ENCODE peak calls at places on chromosomes 6 and 20, in eight cellular contexts. M is aorta; N is esophagus squamous epithelium; Z is left ventricle myocardium inferior; G is effector memory CD4-positive, alpha-beta T cell; L is SJSA1; H is stomach; O is gastrocnemius medialis. D is an unnamed sample.

GRCh38 chr6:148967546-148967945 is 220.7 kb downstream of the UST start:
- DNase-seq in M (no peak), N (no peak), Z (no peak), G (no peak), L (no peak), H (no peak), O (no peak), D (no peak)

GRCh38 chr6:100592929-100593328 is 128.2 kb upstream of the SIM1 start:
- DNase-seq in M (no peak), N (no peak), Z (no peak), G (no peak), L (no peak), H (no peak), O (no peak), D (no peak)

GRCh38 chr20:43752561-43753301 is 25.9 kb upstream of the GTSF1L start:
- DNase-seq in M (no peak), N (peak; percentile 7), Z (no peak), G (no peak), L (peak; percentile 53), H (peak; percentile 39), O (no peak), D (no peak)

GRCh38 chr6:153044295-153044694 is 41.8 kb upstream of the MTRF1L start:
- DNase-seq in M (no peak), N (no peak), Z (no peak), G (no peak), L (no peak), H (no peak), O (no peak), D (no peak)

GRCh38 chr20:56628873-56629463 is at the start of gene TFAP2C:
- DNase-seq in M (peak; percentile 81), N (no peak), Z (peak; percentile 59), G (no peak), L (peak; percentile 24), H (peak; percentile 71), O (peak; percentile 17), D (peak; percentile 18)

GRCh38 chr20:53847118-53847842 is 223.1 kb downstream of the BCAS1 start:
- DNase-seq in M (no peak), N (no peak), Z (no peak), G (no peak), L (no peak), H (no peak), O (no peak), D (no peak)

GRCh38 chr6:54768542-54768941 is 78.0 kb upstream of the FAM83B start:
- DNase-seq in M (no peak), N (no peak), Z (no peak), G (no peak), L (no peak), H (no peak), O (no peak), D (no peak)

GRCh38 chr6:17870302-17871168 is 116.9 kb downstream of the KIF13A start:
- DNase-seq in M (no peak), N (no peak), Z (no peak), G (no peak), L (no peak), H (no peak), O (no peak), D (no peak)

GRCh38 chr20:45969712-45970634 is 2.0 kb downstream of the ZNF335 start:
- DNase-seq in M (peak; percentile 64), N (no peak), Z (no peak), G (no peak), L (peak; percentile 47), H (no peak), O (no peak), D (peak; percentile 53)

GRCh38 chr20:45138451-45139300 is 14.4 kb upstream of the WFDC12 start:
- DNase-seq in M (peak; percentile 81), N (no peak), Z (peak; percentile 31), G (no peak), L (peak; percentile 12), H (peak; percentile 62), O (no peak), D (peak; percentile 13)

GRCh38 chr20:62623488-62624324 is 18.6 kb upstream of the SLCO4A1 start:
- DNase-seq in M (peak; percentile 95), N (peak; percentile 68), Z (peak; percentile 95), G (peak; percentile 65), L (peak; percentile 97), H (peak; percentile 99), O (peak; percentile 96), D (peak; percentile 94)

GRCh38 chr6:151242420-151242841 is 2.7 kb downstream of the AKAP12 start:
- DNase-seq in M (no peak), N (no peak), Z (no peak), G (no peak), L (no peak), H (no peak), O (no peak), D (no peak)

GRCh38 chr6:139583420-139583819 is 209.0 kb upstream of the CITED2 start:
- DNase-seq in M (no peak), N (no peak), Z (no peak), G (no peak), L (no peak), H (no peak), O (no peak), D (no peak)

GRCh38 chr6:144661101-144661806 is 376.1 kb downstream of the UTRN start:
- DNase-seq in M (no peak), N (no peak), Z (no peak), G (no peak), L (peak; percentile 50), H (no peak), O (no peak), D (no peak)

GRCh38 chr6:112254921-112255320 is 554 bp upstream of the LAMA4 start:
- DNase-seq in M (no peak), N (no peak), Z (no peak), G (no peak), L (no peak), H (no peak), O (no peak), D (no peak)

GRCh38 chr6:12769556-12770255 is 53.1 kb downstream of the PHACTR1 start:
- DNase-seq in M (no peak), N (no peak), Z (no peak), G (no peak), L (no peak), H (no peak), O (no peak), D (no peak)

GRCh38 chr6:33628401-33628964 is 7.4 kb downstream of the ITPR3 start:
- DNase-seq in M (no peak), N (no peak), Z (no peak), G (no peak), L (no peak), H (no peak), O (no peak), D (no peak)

GRCh38 chr6:167761794-167762258 is 64.9 kb upstream of the AFDN start:
- DNase-seq in M (no peak), N (no peak), Z (no peak), G (no peak), L (no peak), H (no peak), O (no peak), D (no peak)

GRCh38 chr20:60058869-60059268 is 100.6 kb downstream of the CDH26 start:
- DNase-seq in M (peak; percentile 62), N (no peak), Z (no peak), G (no peak), L (no peak), H (no peak), O (no peak), D (no peak)

GRCh38 chr6:137218917-137219663 is at the start of gene IFNGR1:
- DNase-seq in M (peak; percentile 100), N (peak; percentile 73), Z (peak; percentile 98), G (peak; percentile 88), L (peak; percentile 93), H (peak; percentile 98), O (peak; percentile 95), D (peak; percentile 92)

DNA sequence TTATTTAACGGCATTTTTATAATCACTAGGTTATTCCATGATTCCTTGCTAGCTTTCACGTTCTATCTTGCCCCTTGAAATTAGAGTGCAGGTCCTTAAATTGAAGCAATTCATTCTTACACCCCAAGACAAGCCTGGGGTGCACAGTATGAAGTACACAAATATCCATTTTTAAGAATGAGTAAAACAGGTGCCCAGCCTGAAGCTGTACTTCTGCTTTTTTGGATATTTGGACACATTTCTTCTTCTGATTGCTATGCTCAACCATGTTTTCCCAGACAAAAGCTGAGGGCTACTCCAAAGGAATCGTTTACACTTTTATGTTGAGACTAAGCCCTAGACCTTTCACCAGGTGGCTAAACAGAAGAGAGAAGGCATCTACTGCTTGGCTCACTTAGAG is 7.9 kb upstream of the TAGAP start:
- DNase-seq in M (no peak), N (no peak), Z (no peak), G (no peak), L (no peak), H (no peak), O (no peak), D (no peak)
- H3K4me1 ChIP-seq in M (no peaks in the 10 kb centered on the region), N (no peaks in the 10 kb centered on the region), Z (no peaks in the 10 kb centered on the region), G (peaks cover 24% of the 10 kb centered on the region), L (peaks cover 49% of the 10 kb centered on the region), H (no peaks in the 10 kb centered on the region), O (no peaks in the 10 kb centered on the region), D (peaks cover 21% of the 10 kb centered on the region)

GRCh38 chr20:58670659-58671058 is 19.6 kb downstream of the STX16 start:
- DNase-seq in M (no peak), N (no peak), Z (no peak), G (no peak), L (no peak), H (no peak), O (no peak), D (no peak)
- H3K27ac ChIP-seq in M (no peak overlapping the region), N (no peak overlapping the region), Z (no peak overlapping the region), G (no peak overlapping the region), L (no peak overlapping the region), H (no peak overlapping the region), O (no peak overlapping the region), D (no peak overlapping the region)

DNA sequence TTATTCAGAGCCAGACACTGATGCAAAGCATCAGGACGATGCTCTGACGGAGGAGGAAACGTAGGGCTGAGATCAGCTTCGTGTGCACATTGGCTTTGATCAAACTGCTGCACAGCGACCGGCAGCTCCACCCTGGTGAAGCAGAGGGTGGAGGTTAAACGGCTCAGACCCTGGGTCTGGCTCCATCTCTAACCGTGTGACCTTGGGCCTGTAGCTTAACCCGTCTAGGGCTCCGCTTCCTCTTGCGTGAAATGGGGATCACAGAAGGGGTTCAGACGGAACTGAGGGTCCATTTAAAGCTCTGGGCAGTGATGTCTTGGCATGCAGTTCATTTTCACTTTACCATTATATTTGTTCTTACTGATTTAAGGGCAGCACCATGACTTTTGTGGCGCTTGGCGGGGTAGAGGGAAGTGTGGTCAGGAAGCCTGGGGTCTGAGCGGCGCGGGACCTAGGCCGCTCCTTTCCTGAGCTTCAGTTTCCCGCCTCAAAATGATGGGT is 639 bp downstream of the RBL1 start:
- DNase-seq in M (no peak), N (no peak), Z (no peak), G (peak; percentile 47), L (no peak), H (no peak), O (no peak), D (peak; percentile 37)
- H3K4me1 ChIP-seq in M (no peaks in the 10 kb centered on the region), N (peaks cover 11% of the 10 kb centered on the region), Z (peaks cover 22% of the 10 kb centered on the region), G (peaks cover 6% of the 10 kb centered on the region), L (peaks cover 12% of the 10 kb centered on the region), H (peaks cover 21% of the 10 kb centered on the region), O (peaks cover 18% of the 10 kb centered on the region), D (peaks cover 38% of the 10 kb centered on the region)

DNA sequence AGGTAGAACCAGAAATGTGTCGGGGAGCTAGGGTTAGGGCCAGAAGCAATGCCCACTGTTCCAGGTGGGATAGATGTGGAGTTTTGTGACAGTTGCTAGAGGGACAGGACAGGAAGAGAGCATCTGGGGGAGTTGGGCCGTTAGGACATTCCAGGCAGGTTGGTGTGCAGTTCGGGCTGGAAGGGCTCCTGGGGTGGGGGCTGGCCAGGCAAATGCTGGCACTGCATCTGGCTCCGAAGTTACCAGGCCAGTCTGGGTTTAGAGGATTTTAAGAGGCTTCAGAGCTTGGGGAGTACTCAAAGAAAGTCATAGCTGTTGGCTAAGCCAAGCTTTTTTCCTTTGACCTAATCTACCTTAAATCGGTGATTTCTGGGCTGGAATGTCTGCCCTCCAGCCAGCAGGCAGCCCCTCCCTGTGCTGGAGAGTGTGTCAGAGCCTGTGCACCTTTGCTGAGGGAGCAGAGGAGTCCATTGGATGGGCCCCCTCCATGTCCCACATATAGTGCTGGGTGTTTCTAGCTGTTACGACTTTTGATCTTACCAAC is 20.8 kb downstream of the PLCG1 start:
- DNase-seq in M (no peak), N (no peak), Z (no peak), G (no peak), L (no peak), H (no peak), O (no peak), D (no peak)
- H3K27ac ChIP-seq in M (no peak overlapping the region), N (peak overlapping the region; percentile 31), Z (peak overlapping the region; percentile 99), G (peak overlapping the region; percentile 81), L (no peak overlapping the region), H (peak overlapping the region; percentile 54), O (no peak overlapping the region), D (peak overlapping the region; percentile 86)

D was measured in CD4-positive, CD25-positive, alpha-beta regulatory T cell.